ENCODE peak calls at places on chromosomes 11 and 22, in seven cellular contexts. E, J, B, X, I, U and Z are unnamed samples.

GRCh38 chr22:30694638-30695350 is at the start of gene OSBP2:
- DNase-seq in I (no peak), B (no peak), X (peak; percentile 71), E (no peak), J (no peak), U (no peak), Z (peak; percentile 62)

GRCh38 chr11:37506516-37506915 is 908.5 kb upstream of the RAG2 start:
- DNase-seq in X (no peak), J (no peak), B (no peak), E (no peak), I (no peak), U (no peak), Z (no peak)

GRCh38 chr11:59416613-59417012 is 9.6 kb downstream of the OR5A2 start:
- DNase-seq in B (no peak), J (no peak), E (no peak), X (no peak), I (no peak), U (no peak), Z (no peak)

GRCh38 chr11:30451167-30451566 is 128.3 kb downstream of the ARL14EP start:
- DNase-seq in I (no peak), X (no peak), U (no peak), B (no peak), J (no peak), E (no peak), Z (no peak)

GRCh38 chr22:38223289-38223960 is 21.6 kb downstream of the MAFF start:
- DNase-seq in U (no peak), X (no peak), B (no peak), I (no peak), E (no peak), J (no peak), Z (no peak)

GRCh38 chr11:19832166-19832750 is 119.6 kb downstream of the NAV2 start:
- DNase-seq in E (no peak), B (no peak), X (no peak), J (no peak), U (no peak), I (no peak), Z (no peak)

GRCh38 chr22:23651676-23652075 is 19.6 kb upstream of the DRICH1 start:
- DNase-seq in J (no peak), X (no peak), I (no peak), E (no peak), B (no peak), U (no peak), Z (no peak)

GRCh38 chr11:74746868-74747267 is 1.8 kb upstream of the RNF169 start:
- DNase-seq in J (no peak), X (no peak), I (no peak), E (no peak), B (no peak), U (no peak), Z (no peak)

GRCh38 chr22:18032455-18033101 is 8.2 kb upstream of the MICAL3 start:
- DNase-seq in X (no peak), U (peak; percentile 89), E (no peak), J (no peak), B (no peak), I (no peak), Z (no peak)